ENCODE peak calls at places on chromosome 16, in four cellular contexts. J, A, Z and V are unnamed samples.

GRCh38 chr16:70475054-70475871 is 20.9 kb downstream of the FCSK start:
- DNase-seq in J (no peak), A (no peak), Z (no peak), V (no peak)

GRCh38 chr16:89065445-89065795 is 28.2 kb upstream of the ACSF3 start:
- DNase-seq in J (no peak), A (no peak), Z (no peak), V (no peak)

GRCh38 chr16:49734330-49734729 is 121.6 kb downstream of the ZNF423 start:
- DNase-seq in J (no peak), A (no peak), Z (no peak), V (no peak)

GRCh38 chr16:2475413-2476344 is 752 bp downstream of the TBC1D24 start:
- DNase-seq in J (no peak), A (peak; percentile 75), Z (peak; percentile 44), V (no peak)

GRCh38 chr16:1667271-1667670 is 10.8 kb upstream of the JPT2 start:
- DNase-seq in J (no peak), A (no peak), Z (no peak), V (no peak)

GRCh38 chr16:72427786-72428480 is 256.0 kb upstream of the PMFBP1 start:
- DNase-seq in J (no peak), A (no peak), Z (no peak), V (no peak)

GRCh38 chr16:23784811-23785447 is 30.1 kb downstream of the CHP2 start:
- DNase-seq in J (no peak), A (no peak), Z (peak; percentile 79), V (no peak)

GRCh38 chr16:1308036-1308976 is 1.1 kb upstream of the UBE2I start:
- DNase-seq in J (no peak), A (no peak), Z (no peak), V (peak; percentile 52)

GRCh38 chr16:165539-166374 is at the start of gene HBM:
- DNase-seq in J (no peak), A (no peak), Z (no peak), V (no peak)

GRCh38 chr16:4266372-4266771 is 6.5 kb downstream of the TFAP4 start:
- DNase-seq in J (no peak), A (peak; percentile 66), Z (peak; percentile 84), V (peak; percentile 40)

GRCh38 chr16:4321286-4322120 is 5.6 kb downstream of the GLIS2 start:
- DNase-seq in J (no peak), A (no peak), Z (no peak), V (no peak)

GRCh38 chr16:48687421-48688038 is 77.5 kb upstream of the N4BP1 start:
- DNase-seq in J (peak; percentile 13), A (peak; percentile 53), Z (peak; percentile 79), V (peak; percentile 84)

GRCh38 chr16:89052824-89053724 is 40.6 kb upstream of the ACSF3 start:
- DNase-seq in J (no peak), A (no peak), Z (peak; percentile 70), V (peak; percentile 20)

GRCh38 chr16:64364894-64365293 is 757.0 kb downstream of the CDH11 start:
- DNase-seq in J (no peak), A (no peak), Z (no peak), V (no peak)

GRCh38 chr16:89720520-89720858 is 209 bp downstream of the VPS9D1 start:
- DNase-seq in J (no peak), A (peak; percentile 85), Z (no peak), V (peak; percentile 66)

GRCh38 chr16:25051446-25052160 is 36.4 kb upstream of the ARHGAP17 start:
- DNase-seq in J (no peak), A (no peak), Z (no peak), V (no peak)

GRCh38 chr16:66434619-66435430 is 7.7 kb downstream of the BEAN1 start:
- DNase-seq in J (no peak), A (no peak), Z (no peak), V (peak; percentile 92)

DNA sequence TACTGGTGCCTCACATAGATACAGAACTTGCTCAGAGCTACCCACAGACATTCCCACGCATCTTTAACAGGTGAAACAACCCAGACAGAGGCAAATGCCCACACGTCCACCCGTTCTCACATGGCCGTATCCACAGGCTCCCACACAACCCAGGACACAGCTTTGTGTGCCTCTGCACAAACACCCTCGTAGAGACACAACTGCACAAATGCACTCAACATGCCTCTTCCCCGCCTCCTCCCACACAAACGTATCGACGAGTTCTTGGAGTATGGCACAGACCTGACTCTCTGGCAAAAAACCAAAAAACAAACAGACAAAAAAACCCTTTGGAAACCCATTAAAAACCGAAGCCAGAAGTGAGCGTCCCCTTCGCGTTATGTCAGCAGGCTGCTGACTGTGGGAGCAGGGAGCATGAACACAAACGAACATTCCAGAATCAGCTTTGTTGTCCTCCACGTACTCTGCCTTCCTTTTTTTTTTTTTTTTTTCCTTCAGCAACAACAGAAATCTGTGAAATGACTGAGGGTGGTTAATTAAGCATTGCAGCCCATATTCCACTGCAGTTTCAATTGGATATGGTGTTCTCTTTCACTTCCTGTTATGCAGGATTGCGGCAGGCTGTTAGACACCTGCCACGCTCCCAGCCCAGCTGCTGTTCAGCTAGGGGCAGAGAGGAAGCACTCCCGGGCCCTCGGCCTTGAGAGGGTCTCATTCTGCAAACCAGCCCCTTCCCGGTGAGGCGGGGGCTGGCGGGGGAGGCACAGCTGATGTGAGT is 313.7 kb downstream of the MAF start:
- DNase-seq in J (peak; percentile 49), A (no peak), Z (no peak), V (no peak)
- TF ChIP-seq HDAC2 in J (no peak), A (no peak), Z (no peak), V (no peak)

GRCh38 chr16:68491576-68491950 is 43.3 kb upstream of the SMPD3 start:
- DNase-seq in J (no peak), A (no peak), Z (no peak), V (no peak)

GRCh38 chr16:68492151-68492500 is 43.8 kb upstream of the SMPD3 start:
- DNase-seq in J (no peak), A (no peak), Z (no peak), V (no peak)

GRCh38 chr16:68490358-68490757 is 42.0 kb upstream of the SMPD3 start:
- DNase-seq in J (no peak), A (no peak), Z (no peak), V (no peak)

GRCh38 chr16:68492501-68493411 is 44.4 kb upstream of the SMPD3 start:
- DNase-seq in J (no peak), A (no peak), Z (no peak), V (no peak)

GRCh38 chr16:68490829-68491575 is 42.7 kb upstream of the SMPD3 start:
- DNase-seq in J (no peak), A (no peak), Z (no peak), V (no peak)
- TF ChIP-seq POLR2AphosphoS5 in J (no peak), A (no peak), Z (no peak), V (no peak)

GRCh38 chr16:83928341-83929055 is 24.5 kb upstream of the OSGIN1 start:
- DNase-seq in J (no peak), A (no peak), Z (no peak), V (peak; percentile 75)
- TF ChIP-seq HDAC2 in J (no peak), A (no peak), Z (no peak), V (peak; percentile 17)

GRCh38 chr16:74700206-74701040 is at the start of gene MLKL:
- DNase-seq in J (peak; percentile 11), A (no peak), Z (peak; percentile 46), V (peak; percentile 62)
- TF ChIP-seq POLR2AphosphoS5 in J (peak; percentile 50), A (no peak), Z (no peak), V (peak; percentile 60)

DNA sequence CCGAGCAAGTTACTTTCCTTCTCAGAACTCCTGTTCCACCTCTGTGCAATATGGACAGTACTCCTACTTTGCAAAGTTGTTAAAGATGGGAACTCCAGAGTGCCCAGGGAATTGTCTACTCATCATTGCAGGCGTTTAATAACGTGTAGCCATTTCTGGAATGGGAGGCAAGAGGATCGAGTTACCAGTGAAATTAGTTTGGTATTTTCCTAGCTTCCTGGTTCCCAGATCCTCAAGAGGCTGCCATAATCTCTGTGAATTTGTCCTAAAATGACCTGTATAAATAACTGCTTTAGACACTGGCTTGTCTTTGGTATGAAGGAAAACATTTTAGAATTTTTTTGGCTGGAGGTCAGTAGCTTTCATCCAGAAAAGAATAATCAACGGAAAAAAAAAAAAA is 27.7 kb downstream of the WWOX start:
- DNase-seq in J (no peak), A (no peak), Z (no peak), V (no peak)
- TF ChIP-seq HDAC2 in J (no peak), A (no peak), Z (no peak), V (no peak)

DNA sequence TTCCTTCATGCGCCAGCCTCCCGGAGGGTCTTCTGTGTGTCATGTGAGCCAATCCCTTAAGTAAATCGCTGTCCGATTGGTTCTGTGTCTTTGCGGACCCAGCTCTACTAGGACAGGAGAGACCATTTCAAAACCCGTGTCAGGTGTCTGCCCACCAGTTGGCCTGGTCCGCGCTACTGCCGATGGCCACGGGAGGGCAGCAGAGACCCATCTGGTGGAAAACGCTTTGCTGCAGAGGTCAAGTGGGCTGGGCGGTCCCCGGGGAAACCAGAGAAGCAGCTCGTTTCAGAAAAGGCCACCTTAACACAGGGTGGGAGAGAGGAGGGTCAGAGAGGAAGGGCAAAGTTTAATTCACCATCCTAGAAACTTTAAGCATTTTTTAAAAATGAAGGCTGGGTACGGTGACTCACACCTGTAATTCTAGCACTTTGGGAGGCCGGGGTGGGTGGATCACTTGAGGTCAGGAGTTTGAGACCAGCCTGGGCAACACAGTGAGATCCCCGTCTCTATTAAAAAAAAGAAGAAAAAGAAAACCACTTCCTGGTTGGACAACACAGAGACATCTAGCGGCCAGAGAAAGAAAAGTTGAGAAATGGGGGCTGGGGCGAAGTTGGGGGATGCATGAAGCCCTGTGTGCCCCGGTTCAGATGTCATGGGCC is 2.8 kb upstream of the CIBAR2 start:
- DNase-seq in J (peak; percentile 56), A (peak; percentile 100), Z (peak; percentile 94), V (peak; percentile 78)
- TF ChIP-seq POLR2AphosphoS5 in J (no peak), A (no peak), Z (no peak), V (no peak)

DNA sequence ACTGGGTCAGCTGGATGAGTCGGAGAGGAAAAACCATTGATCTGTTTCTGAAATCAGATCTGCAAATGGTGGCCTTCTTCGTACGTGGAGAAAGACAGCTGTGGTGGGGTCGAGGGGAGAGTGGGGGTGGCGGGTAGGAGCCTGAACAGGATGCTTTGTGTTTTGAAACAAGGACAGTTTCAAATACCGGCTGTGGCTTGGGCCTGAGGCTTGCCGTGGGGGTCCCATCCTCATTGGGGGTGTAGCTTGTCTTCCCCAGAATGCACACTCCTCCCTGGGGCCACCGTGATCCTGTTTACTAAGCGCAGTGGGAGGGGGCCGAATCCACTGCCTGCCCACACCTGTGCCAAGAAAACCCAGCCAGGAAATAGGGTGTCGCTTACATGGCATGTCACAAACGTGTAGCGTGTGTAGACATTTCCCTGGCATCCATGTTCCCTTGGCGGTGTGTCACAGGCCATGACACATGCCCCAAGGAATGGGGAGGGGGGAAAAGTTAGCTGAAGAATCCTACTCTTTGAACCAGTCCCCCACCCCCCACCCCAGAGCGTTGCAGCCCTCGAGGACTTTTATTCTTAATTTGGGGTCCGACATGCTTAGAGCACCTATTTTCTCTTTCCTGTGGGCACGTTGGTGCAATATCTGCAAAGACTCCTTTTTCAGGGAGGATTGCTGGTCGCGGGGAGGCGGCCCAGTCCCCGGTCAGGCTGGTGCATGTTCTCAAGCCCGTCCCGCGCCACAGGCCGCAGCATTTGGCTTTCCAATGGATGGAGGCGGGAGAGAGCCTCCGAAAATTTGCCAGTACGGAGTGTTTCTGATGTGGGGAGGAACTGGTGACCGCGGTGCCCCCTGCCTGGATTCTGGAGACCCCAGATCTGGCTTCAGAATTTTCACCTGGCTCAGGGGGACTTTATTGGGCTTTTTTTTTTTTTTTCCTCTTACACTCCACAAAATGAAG is 2.0 kb downstream of the CMIP start:
- DNase-seq in J (no peak), A (peak; percentile 53), Z (no peak), V (no peak)
- TF ChIP-seq HDAC2 in J (no peak), A (no peak), Z (no peak), V (peak; percentile 34)